ENCODE peak calls at places on chromosomes 16 and 17, in ten cellular contexts. J is foreskin fibroblast, T is AG08395, A is lower leg skin, N is retina, W is T-cell, M is D341Med, R is ovary, F is Caco-2, U is mammary epithelial cell. P is an unnamed sample.

GRCh38 chr17:30326816-30327215 is 7.0 kb downstream of the TMIGD1 start:
- DNase-seq in A (no peak), N (no peak), R (no peak), F (no peak), W (no peak), U (no peak), J (no peak), T (no peak), M (no peak), P (no peak)

GRCh38 chr17:58337600-58338453 is 9.2 kb upstream of the TSPOAP1 start:
- DNase-seq in J (peak), M (no peak), R (no peak), A (peak), W (peak), U (no peak), F (peak), T (peak), N (peak), P (peak)

GRCh38 chr17:61536417-61536955 is 54.5 kb downstream of the NACA2 start:
- DNase-seq in M (no peak), U (no peak), J (no peak), W (no peak), R (no peak), T (no peak), F (no peak), A (no peak), N (no peak), P (no peak)

GRCh38 chr16:66081967-66082366 is 284.5 kb upstream of the CDH5 start:
- DNase-seq in J (peak), W (no peak), F (no peak), N (no peak), M (no peak), R (no peak), U (peak), A (no peak), T (peak), P (no peak)

GRCh38 chr17:4156750-4157381 is 13.9 kb downstream of the CYB5D2 start:
- DNase-seq in A (no peak), F (no peak), R (no peak), U (no peak), W (no peak), J (no peak), M (no peak), N (no peak), T (no peak), P (no peak)

GRCh38 chr17:35578195-35578928 is at the start of gene PEX12:
- DNase-seq in W (peak), M (peak), J (peak), A (peak), F (peak), N (peak), T (peak), R (peak), U (peak), P (peak)

GRCh38 chr17:5019475-5019956 is 15.7 kb downstream of the SLC52A1 start:
- DNase-seq in J (no peak), N (no peak), T (peak), M (peak), A (no peak), R (no peak), F (peak), W (peak), U (no peak), P (no peak)

GRCh38 chr16:47143677-47144558 is at the start of gene NETO2:
- DNase-seq in A (peak), N (peak), M (peak), T (peak), U (peak), F (peak), W (peak), J (peak), R (peak), P (no peak)

GRCh38 chr17:42937712-42938596 is 26.3 kb downstream of the AARSD1 start:
- DNase-seq in A (no peak), R (peak), M (peak), W (peak), U (peak), T (peak), N (peak), F (peak), J (peak), P (no peak)

GRCh38 chr16:50265260-50265659 is 1.1 kb upstream of the ADCY7 start:
- DNase-seq in J (no peak), U (no peak), T (no peak), F (peak), A (no peak), W (peak), M (peak), R (no peak), N (no peak), P (no peak)

GRCh38 chr17:50841277-50841948 is 6.0 kb downstream of the WFIKKN2 start:
- DNase-seq in A (no peak), M (peak), U (no peak), R (no peak), N (no peak), W (no peak), T (no peak), F (no peak), J (no peak), P (no peak)

GRCh38 chr17:49514374-49514738 is 19.3 kb downstream of the NGFR start:
- DNase-seq in U (no peak), J (no peak), W (no peak), R (no peak), A (no peak), M (no peak), T (no peak), N (no peak), F (peak), P (no peak)

GRCh38 chr17:489758-490329 is 137.2 kb upstream of the RPH3AL start:
- DNase-seq in U (peak), F (peak), R (peak), T (peak), W (peak), A (no peak), M (peak), N (peak), J (peak), P (no peak)

GRCh38 chr16:69917739-69918138 is 33.4 kb upstream of the CLEC18A start:
- DNase-seq in A (no peak), M (no peak), W (no peak), R (peak), T (peak), N (no peak), U (peak), F (peak), J (peak), P (peak)

GRCh38 chr17:32484041-32484461 is 2.7 kb upstream of the CDK5R1 start:
- DNase-seq in T (no peak), A (no peak), W (no peak), R (no peak), N (no peak), F (no peak), U (no peak), J (no peak), M (no peak), P (no peak)

GRCh38 chr17:77873518-77874302 is 84.8 kb upstream of the TNRC6C start:
- DNase-seq in M (peak), N (no peak), W (no peak), A (no peak), U (no peak), F (no peak), R (no peak), T (no peak), J (no peak), P (no peak)

GRCh38 chr17:76650505-76650904 is 6.9 kb upstream of the ST6GALNAC1 start:
- DNase-seq in N (no peak), T (no peak), A (no peak), W (no peak), F (no peak), R (no peak), U (no peak), J (no peak), M (no peak), P (no peak)

GRCh38 chr17:4142107-4142900 is 526 bp downstream of the ZZEF1 start:
- DNase-seq in A (peak), R (peak), J (peak), U (no peak), T (peak), M (peak), N (no peak), F (peak), W (peak), P (no peak)

GRCh38 chr16:83171396-83171795 is 544.6 kb downstream of the CDH13 start:
- DNase-seq in T (no peak), W (no peak), A (no peak), N (no peak), U (no peak), F (no peak), M (no peak), R (no peak), J (no peak), P (no peak)

GRCh38 chr17:4301066-4301465 is 37.3 kb upstream of the ANKFY1 start:
- DNase-seq in W (no peak), A (no peak), M (no peak), T (no peak), R (no peak), N (no peak), U (no peak), J (no peak), F (no peak), P (no peak)

GRCh38 chr17:70677783-70678647 is 508.7 kb downstream of the KCNJ2 start:
- DNase-seq in M (no peak), T (no peak), W (no peak), A (no peak), J (no peak), U (no peak), F (no peak), R (no peak), N (no peak), P (no peak)

GRCh38 chr17:43356999-43357398 is 41.8 kb upstream of the ARL4D start:
- DNase-seq in A (no peak), U (peak), N (no peak), M (no peak), W (no peak), R (no peak), T (peak), F (no peak), J (peak), P (peak)

GRCh38 chr17:45719335-45720071 is 64.6 kb upstream of the CRHR1 start:
- DNase-seq in N (no peak), R (no peak), W (no peak), A (peak), J (peak), U (peak), M (peak), T (peak), F (peak), P (peak)

GRCh38 chr17:16406742-16407674 is 8.4 kb upstream of the TRPV2 start:
- DNase-seq in F (peak), M (no peak), T (no peak), A (no peak), J (no peak), N (peak), R (peak), U (no peak), W (no peak), P (no peak)

GRCh38 chr16:3022697-3023414 is 886 bp downstream of the HCFC1R1 start:
- DNase-seq in F (no peak), R (peak), N (no peak), U (no peak), W (no peak), A (no peak), M (no peak), T (peak), J (peak), P (no peak)